ENCODE peak calls at places on chromosomes 16 and 17, in six cellular contexts. Z, X, C, G, K and F are unnamed samples.
A peak's percentile ranks its signal among the peaks of the same experiment; 100 is the strongest.

GRCh38 chr17:28468781-28469180 is 4.7 kb upstream of the SLC13A2 start:
- DNase-seq in Z (no peak), X (no peak), C (no peak), G (no peak), K (no peak), F (no peak)

GRCh38 chr16:74650966-74651567 is 15.6 kb downstream of the RFWD3 start:
- DNase-seq in Z (no peak), X (no peak), C (peak; percentile 9), G (no peak), K (no peak), F (peak; percentile 6)

GRCh38 chr17:49552070-49552751 is 23.5 kb upstream of the NXPH3 start:
- DNase-seq in Z (no peak), X (no peak), C (no peak), G (no peak), K (no peak), F (no peak)

GRCh38 chr16:47694543-47694942 is 233.4 kb downstream of the PHKB start:
- DNase-seq in Z (no peak), X (no peak), C (peak; percentile 11), G (no peak), K (no peak), F (no peak)

GRCh38 chr16:140175-140857 is 1.8 kb upstream of the NPRL3 start:
- DNase-seq in Z (no peak), X (no peak), C (no peak), G (no peak), K (no peak), F (no peak)

GRCh38 chr17:16027708-16028584 is 28.3 kb downstream of the TTC19 start:
- DNase-seq in Z (peak; percentile 34), X (no peak), C (no peak), G (no peak), K (peak; percentile 66), F (no peak)

GRCh38 chr17:40121191-40121885 is 433 bp upstream of the MSL1 start:
- DNase-seq in Z (peak; percentile 61), X (peak; percentile 39), C (peak; percentile 51), G (peak; percentile 74), K (peak; percentile 75), F (peak; percentile 46)

GRCh38 chr16:51545951-51546350 is 394.9 kb upstream of the SALL1 start:
- DNase-seq in Z (no peak), X (no peak), C (no peak), G (no peak), K (no peak), F (no peak)

GRCh38 chr17:34201225-34201624 is 53.9 kb upstream of the CCL2 start:
- DNase-seq in Z (no peak), X (no peak), C (no peak), G (no peak), K (no peak), F (no peak)

GRCh38 chr17:5580367-5580766 is 3.9 kb downstream of the NLRP1 start:
- DNase-seq in Z (no peak), X (no peak), C (no peak), G (no peak), K (no peak), F (no peak)

GRCh38 chr17:56635640-56636039 is 42.1 kb downstream of the NOG start:
- DNase-seq in Z (no peak), X (no peak), C (no peak), G (no peak), K (no peak), F (no peak)

GRCh38 chr17:17951524-17951923 is 20.7 kb downstream of the TOM1L2 start:
- DNase-seq in Z (no peak), X (no peak), C (no peak), G (no peak), K (no peak), F (no peak)

GRCh38 chr17:44004761-44005526 is 522 bp downstream of the NAGS start:
- DNase-seq in Z (no peak), X (no peak), C (peak; percentile 58), G (peak; percentile 41), K (peak; percentile 72), F (no peak)

GRCh38 chr16:1189455-1189854 is 35.6 kb downstream of the TPSG1 start:
- DNase-seq in Z (no peak), X (no peak), C (no peak), G (no peak), K (no peak), F (no peak)

GRCh38 chr17:29524692-29525091 is 42.1 kb downstream of the ABHD15 start:
- DNase-seq in Z (no peak), X (no peak), C (no peak), G (no peak), K (no peak), F (no peak)

GRCh38 chr17:75338335-75338734 is 49.1 kb upstream of the SLC25A19 start:
- DNase-seq in Z (no peak), X (no peak), C (no peak), G (no peak), K (no peak), F (no peak)

GRCh38 chr16:13904179-13904691 is 15.7 kb upstream of the ERCC4 start:
- DNase-seq in Z (no peak), X (no peak), C (no peak), G (no peak), K (no peak), F (no peak)

GRCh38 chr16:68764866-68765265 is 27.8 kb downstream of the CDH1 start:
- DNase-seq in Z (no peak), X (no peak), C (no peak), G (no peak), K (no peak), F (no peak)

GRCh38 chr17:76736349-76737081 is 616 bp downstream of the SRSF2 start:
- DNase-seq in Z (peak; percentile 52), X (peak; percentile 45), C (peak; percentile 91), G (peak; percentile 67), K (peak; percentile 86), F (peak; percentile 51)

GRCh38 chr17:27339836-27340550 is 46.1 kb downstream of the WSB1 start:
- DNase-seq in Z (peak; percentile 36), X (no peak), C (no peak), G (no peak), K (no peak), F (no peak)

GRCh38 chr17:65819810-65820209 is 258.4 kb upstream of the AXIN2 start:
- DNase-seq in Z (no peak), X (no peak), C (no peak), G (no peak), K (no peak), F (no peak)

GRCh38 chr17:36463916-36464764 is 22.3 kb upstream of the ZNHIT3 start:
- DNase-seq in Z (no peak), X (peak; percentile 79), C (peak; percentile 98), G (peak; percentile 22), K (peak; percentile 73), F (peak; percentile 73)

GRCh38 chr17:48162946-48163506 is 55.5 kb downstream of the SNX11 start:
- DNase-seq in Z (no peak), X (no peak), C (no peak), G (no peak), K (no peak), F (no peak)

GRCh38 chr17:42266918-42267766 is 9.0 kb downstream of the STAT5B start:
- DNase-seq in Z (peak; percentile 60), X (no peak), C (no peak), G (no peak), K (no peak), F (no peak)

GRCh38 chr16:1788095-1788707 is 5.3 kb downstream of the IGFALS start:
- DNase-seq in Z (no peak), X (no peak), C (no peak), G (no peak), K (no peak), F (no peak)

GRCh38 chr16:84117482-84117843 is 721 bp upstream of the MBTPS1 start:
- DNase-seq in Z (no peak), X (no peak), C (peak; percentile 58), G (peak; percentile 42), K (no peak), F (no peak)

GRCh38 chr16:3612510-3613466 is 1.4 kb upstream of the SLX4 start:
- DNase-seq in Z (no peak), X (no peak), C (no peak), G (no peak), K (no peak), F (no peak)

GRCh38 chr16:1308036-1308976 is 1.1 kb upstream of the UBE2I start:
- DNase-seq in Z (no peak), X (no peak), C (no peak), G (no peak), K (no peak), F (no peak)

GRCh38 chr16:75289189-75289588 is 37.8 kb upstream of the BCAR1 start:
- DNase-seq in Z (no peak), X (no peak), C (no peak), G (no peak), K (no peak), F (no peak)

GRCh38 chr17:48603959-48604769 is 622 bp downstream of the HOXB6 start:
- DNase-seq in Z (peak; percentile 43), X (no peak), C (no peak), G (peak; percentile 19), K (no peak), F (no peak)

GRCh38 chr16:24986512-24987303 is 28.5 kb downstream of the ARHGAP17 start:
- DNase-seq in Z (no peak), X (no peak), C (no peak), G (no peak), K (peak; percentile 44), F (no peak)